ENCODE peak calls at places on chromosomes 2 and 18, in five cellular contexts. Z is kidney epithelial cell; E is NCI-H446 treated with DMSO at 0.1 percent for 48 hours; R is NCI-H345; D is stimulated activated CD8-positive, alpha-beta memory T cell treated with anti-CD3 and anti-CD28 coated beads, Interleukin-15, amount 100 ng/mL, for 4 hours. G is an unnamed sample.

GRCh38 chr2:239751719-239752355 is 273.3 kb downstream of the NDUFA10 start:
- DNase-seq in D (no peak), Z (no peak), E (no peak), R (no peak), G (no peak)

GRCh38 chr2:46239847-46240181 is 57.4 kb upstream of the EPAS1 start:
- DNase-seq in R (no peak), E (no peak), D (peak; percentile 14), Z (no peak), G (no peak)

GRCh38 chr2:217382794-217383193 is 522.9 kb upstream of the TNP1 start:
- DNase-seq in E (no peak), R (no peak), Z (no peak), D (no peak), G (no peak)

GRCh38 chr2:163640542-163641195 is 95.1 kb downstream of the FIGN start:
- DNase-seq in D (no peak), Z (no peak), R (no peak), E (no peak), G (no peak)

GRCh38 chr2:28182348-28182747 is 210.3 kb upstream of the FOSL2 start:
- DNase-seq in E (no peak), D (no peak), Z (no peak), R (no peak), G (no peak)

GRCh38 chr2:104425850-104426581 is 427.9 kb upstream of the POU3F3 start:
- DNase-seq in Z (no peak), R (no peak), D (no peak), E (no peak), G (no peak)

GRCh38 chr2:65706376-65706775 is 274.0 kb upstream of the SPRED2 start:
- DNase-seq in Z (no peak), R (no peak), E (no peak), D (no peak), G (no peak)

GRCh38 chr18:3995476-3996102 is 459.5 kb downstream of the DLGAP1 start:
- DNase-seq in D (peak; percentile 6), R (peak; percentile 74), E (peak; percentile 57), Z (peak; percentile 34), G (peak; percentile 46)

GRCh38 chr2:232721261-232721660 is 24.1 kb downstream of the GIGYF2 start:
- DNase-seq in R (no peak), Z (no peak), D (no peak), E (no peak), G (no peak)

GRCh38 chr2:203586151-203586550 is 51.0 kb upstream of the RAPH1 start:
- DNase-seq in D (no peak), R (no peak), Z (no peak), E (no peak), G (no peak)

GRCh38 chr2:64062840-64063239 is 43.6 kb upstream of the VPS54 start:
- DNase-seq in E (no peak), Z (peak; percentile 45), D (no peak), R (peak; percentile 13), G (no peak)

GRCh38 chr2:170601489-170601888 is 113.6 kb upstream of the SP5 start:
- DNase-seq in Z (no peak), D (no peak), R (no peak), E (no peak), G (no peak)

GRCh38 chr18:64103979-64104378 is 44.9 kb downstream of the LINC00305 start:
- DNase-seq in Z (no peak), E (no peak), D (no peak), R (no peak), G (no peak)

GRCh38 chr2:201257381-201257940 is 2.9 kb upstream of the CASP8 start:
- DNase-seq in E (no peak), R (no peak), D (no peak), Z (no peak), G (peak; percentile 55)

GRCh38 chr2:36356990-36357505 is 1.5 kb downstream of the CRIM1 start:
- DNase-seq in Z (no peak), R (no peak), E (no peak), D (no peak), G (no peak)

GRCh38 chr2:130765464-130765863 is 10.1 kb downstream of the AMER3 start:
- DNase-seq in D (no peak), R (no peak), Z (no peak), E (no peak), G (no peak)

GRCh38 chr2:47336259-47337238 is 66.4 kb upstream of the MSH2 start:
- DNase-seq in R (peak; percentile 58), E (no peak), Z (no peak), D (no peak), G (no peak)

GRCh38 chr2:115910270-115910669 is 1467.8 kb downstream of the DPP10 start:
- DNase-seq in R (no peak), Z (no peak), D (no peak), E (no peak), G (no peak)

GRCh38 chr2:71460056-71460455 is 6.7 kb downstream of the DYSF start:
- DNase-seq in D (no peak), E (no peak), Z (no peak), R (no peak), G (no peak)

GRCh38 chr2:85953476-85953875 is 64.7 kb upstream of the ST3GAL5 start:
- DNase-seq in Z (no peak), R (no peak), D (no peak), E (no peak), G (no peak)

GRCh38 chr2:241752689-241753276 is 18.4 kb downstream of the D2HGDH start:
- DNase-seq in R (no peak), E (no peak), D (no peak), Z (no peak), G (no peak)

GRCh38 chr2:231391981-231392380 is 3.5 kb upstream of the B3GNT7 start:
- DNase-seq in Z (no peak), D (no peak), R (no peak), E (no peak), G (no peak)

GRCh38 chr18:28409811-28410210 is 232.9 kb upstream of the CDH2 start:
- DNase-seq in E (no peak), R (no peak), Z (no peak), D (no peak), G (no peak)

GRCh38 chr18:79399275-79400081 is 3.7 kb downstream of the NFATC1 start:
- DNase-seq in E (no peak), Z (no peak), D (no peak), R (no peak), G (no peak)

GRCh38 chr2:163574309-163574708 is 161.5 kb downstream of the FIGN start:
- DNase-seq in E (no peak), R (no peak), Z (no peak), D (no peak), G (no peak)

GRCh38 chr18:62384610-62385097 is 59.5 kb downstream of the TNFRSF11A start:
- DNase-seq in R (no peak), Z (no peak), E (no peak), D (no peak), G (no peak)

GRCh38 chr18:69531973-69532372 is 131.3 kb downstream of the DOK6 start:
- DNase-seq in D (no peak), E (no peak), Z (no peak), R (no peak), G (no peak)

GRCh38 chr2:96514521-96514920 is 9.4 kb upstream of the NEURL3 start:
- DNase-seq in Z (no peak), D (no peak), R (no peak), E (no peak), G (no peak)